ENCODE peak calls at places on chromosomes 4 and X, in four cellular contexts. D, N, Q and L are unnamed samples.

GRCh38 chr4:110472583-110473329 is 3.2 kb upstream of the ENPEP start:
- DNase-seq in D (no peak), Q (no peak), N (no peak), L (no peak)

GRCh38 chr4:129583868-129584267 is 487.9 kb downstream of the C4orf33 start:
- DNase-seq in D (no peak), Q (no peak), N (peak), L (no peak)

GRCh38 chrX:10579018-10579752 is 41.2 kb downstream of the MID1 start:
- DNase-seq in N (peak), Q (no peak), D (no peak), L (no peak)

GRCh38 chr4:4781936-4782754 is 77.3 kb upstream of the MSX1 start:
- DNase-seq in Q (no peak), D (no peak), N (peak), L (no peak)

GRCh38 chr4:156312261-156312847 is 358.7 kb upstream of the CTSO start:
- DNase-seq in D (peak), N (peak), Q (no peak), L (no peak)

GRCh38 chr4:158970786-158971185 is 132.1 kb upstream of the RAPGEF2 start:
- DNase-seq in N (no peak), Q (no peak), D (no peak), L (no peak)

GRCh38 chr4:68518889-68519288 is 57.2 kb downstream of the UGT2B17 start:
- DNase-seq in Q (no peak), D (no peak), N (no peak), L (no peak)

GRCh38 chrX:85196319-85196718 is 47.3 kb downstream of the SATL1 start:
- DNase-seq in Q (no peak), N (no peak), D (no peak), L (no peak)

GRCh38 chr4:152734699-152735050 is 44.9 kb downstream of the TIGD4 start:
- DNase-seq in N (no peak), Q (no peak), D (no peak), L (no peak)

GRCh38 chr4:71595576-71596108 is 188.2 kb downstream of the GC start:
- DNase-seq in Q (no peak), D (no peak), N (no peak), L (no peak)

GRCh38 chrX:24515447-24515846 is 50.4 kb downstream of the PDK3 start:
- DNase-seq in N (peak), D (no peak), Q (no peak), L (no peak)

GRCh38 chrX:115957862-115958490 is 212.6 kb upstream of the AGTR2 start:
- DNase-seq in D (no peak), N (no peak), Q (no peak), L (no peak)

GRCh38 chr4:103425406-103425805 is 227.3 kb upstream of the CENPE start:
- DNase-seq in N (no peak), Q (no peak), D (no peak), L (no peak)

GRCh38 chr4:103423261-103423660 is 225.1 kb upstream of the CENPE start:
- DNase-seq in Q (no peak), N (no peak), D (no peak), L (no peak)

GRCh38 chr4:103424853-103425252 is 226.7 kb upstream of the CENPE start:
- DNase-seq in Q (no peak), D (no peak), N (peak), L (no peak)

DNA sequence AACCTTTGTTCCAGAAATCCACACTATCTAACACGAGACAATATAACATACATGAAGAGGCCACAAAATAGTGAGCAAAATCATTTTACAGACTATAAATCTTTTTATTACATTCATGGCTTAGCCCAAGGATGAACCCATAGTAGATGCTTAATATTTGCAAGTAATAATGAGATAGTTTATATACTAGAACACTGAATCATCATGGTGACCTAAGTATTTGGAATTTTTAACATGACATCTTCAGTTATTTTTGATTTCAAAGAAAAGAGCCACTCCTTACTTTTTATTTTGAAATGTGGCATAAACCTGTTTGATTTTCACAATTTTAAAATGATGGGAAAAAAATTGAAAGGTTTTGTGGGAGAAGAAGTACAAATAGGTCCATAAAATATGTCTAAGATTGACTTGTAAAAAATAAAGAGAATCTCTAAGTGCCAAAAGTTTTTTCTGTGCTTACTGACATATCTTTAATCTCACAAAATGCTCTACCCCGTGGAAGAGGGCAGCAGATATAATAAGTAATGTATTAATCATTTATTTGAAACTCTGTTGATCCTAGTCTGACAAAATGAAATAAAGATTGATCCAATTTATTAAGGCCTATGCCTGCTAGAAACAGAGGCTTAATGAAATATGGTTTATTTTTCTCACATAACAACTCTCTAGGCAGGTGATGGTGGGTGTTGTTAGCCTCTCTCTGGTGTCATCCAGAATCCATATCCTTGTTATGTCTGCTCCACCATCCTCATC is 224.5 kb upstream of the CENPE start:
- DNase-seq in D (no peak), Q (no peak), N (no peak), L (no peak)
- TF ChIP-seq CTCF in D (no peak), Q (no peak), N (no peak), L (no peak)

GRCh38 chrX:150408007-150408406 is 44.9 kb downstream of the MAMLD1 start:
- DNase-seq in Q (no peak), N (no peak), D (no peak), L (no peak)

GRCh38 chrX:150405006-150405405 is 41.9 kb downstream of the MAMLD1 start:
- DNase-seq in Q (no peak), D (no peak), N (no peak), L (no peak)

GRCh38 chrX:150406559-150406958 is 43.4 kb downstream of the MAMLD1 start:
- DNase-seq in D (no peak), N (no peak), Q (no peak), L (no peak)

GRCh38 chrX:150408561-150408960 is 45.4 kb downstream of the MAMLD1 start:
- DNase-seq in N (peak), D (no peak), Q (no peak), L (no peak)

DNA sequence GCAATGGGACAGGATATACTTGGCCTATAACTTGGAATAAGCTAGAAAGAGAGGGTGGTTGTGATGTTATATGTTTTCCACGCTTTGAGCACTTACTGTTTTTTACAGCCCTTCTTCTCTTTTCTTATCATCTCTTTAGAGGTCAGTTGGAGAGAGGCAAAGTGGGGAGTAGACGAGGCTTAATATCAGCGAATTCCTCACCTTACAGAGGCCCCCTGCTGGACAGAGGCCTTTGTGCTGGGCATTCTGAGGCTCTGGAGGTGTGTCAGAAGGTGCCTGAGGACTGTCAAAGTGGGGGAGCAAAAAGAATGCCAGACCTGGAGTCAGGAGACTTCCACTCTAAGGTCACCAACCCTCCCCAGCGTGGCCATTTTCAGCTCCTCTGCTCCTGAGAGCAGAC is 42.5 kb downstream of the MAMLD1 start:
- DNase-seq in D (no peak), N (no peak), Q (peak), L (no peak)
- TF ChIP-seq CTCF in D (peak), N (peak), Q (no peak), L (peak)

DNA sequence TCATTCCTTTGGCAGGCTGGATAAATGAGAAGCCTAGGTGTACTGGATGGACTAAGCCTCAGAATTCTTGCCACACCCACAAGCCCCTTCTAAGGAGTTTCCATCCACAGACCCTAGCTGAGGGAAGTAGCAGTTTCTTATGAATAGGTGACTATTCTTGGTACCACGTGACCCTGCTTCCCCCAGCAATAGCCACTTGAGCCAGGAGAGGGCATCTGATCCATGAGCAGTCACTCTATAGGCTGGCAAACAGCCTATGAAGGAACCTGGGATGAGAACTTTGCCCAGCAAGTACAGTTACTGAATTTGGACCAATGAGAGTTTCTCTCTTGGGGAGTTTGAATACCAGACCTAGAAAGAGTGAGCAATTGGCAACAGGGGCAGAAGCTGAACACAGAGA is 84.0 kb downstream of the RTL9 start:
- DNase-seq in Q (peak), D (peak), N (peak), L (peak)
- TF ChIP-seq CTCF in Q (peak), D (peak), N (peak), L (peak)

DNA sequence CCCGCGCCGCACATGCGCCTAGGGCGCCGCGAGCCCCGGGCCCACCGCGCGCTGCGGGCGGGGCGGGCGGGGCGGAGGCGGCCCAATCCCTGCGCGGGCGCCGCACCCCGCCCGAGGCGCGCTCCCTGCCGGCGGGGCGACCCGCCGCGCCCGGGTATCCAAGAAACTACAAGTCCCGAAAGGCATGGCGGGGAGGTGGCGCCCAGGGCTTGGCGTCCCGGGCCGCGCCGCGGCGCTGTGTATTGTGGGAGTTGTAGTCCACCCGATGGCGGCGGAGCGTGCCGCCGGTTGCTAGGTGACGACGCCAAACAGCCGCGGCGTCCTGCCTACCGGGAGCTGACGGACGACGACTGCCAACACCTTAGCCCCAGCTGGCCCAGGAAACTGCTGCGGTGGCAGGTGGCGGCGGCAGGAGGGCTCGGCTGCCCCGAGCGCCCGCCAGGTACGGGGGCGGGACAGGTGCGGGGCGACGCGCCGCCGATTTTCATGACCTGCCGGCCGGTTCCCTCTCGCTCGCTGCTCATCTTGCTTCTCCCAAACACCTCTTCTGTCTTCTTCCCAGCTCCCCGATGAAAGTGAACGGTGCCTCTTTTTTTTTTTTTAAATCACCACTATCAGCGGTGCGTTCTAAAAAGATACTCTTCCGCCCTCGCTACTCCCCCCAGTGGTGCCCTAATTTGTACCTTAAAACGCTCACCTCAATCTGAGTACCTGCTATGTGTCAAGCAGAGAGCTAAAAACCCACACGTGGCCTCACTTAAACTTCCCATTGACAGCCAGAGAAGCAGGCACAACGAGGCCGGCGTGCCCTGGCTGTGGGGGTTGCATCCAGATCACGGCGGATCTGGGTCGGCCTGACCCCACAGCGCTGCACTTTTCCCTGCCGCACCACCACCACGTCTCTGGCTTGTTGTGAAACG is at the start of gene CFAP99:
- DNase-seq in Q (peak), D (peak), N (peak), L (peak)
- TF ChIP-seq CTCF in Q (no peak), D (peak), N (peak), L (peak)

GRCh38 chrX:105703876-105704275 is 118.5 kb upstream of the NRK start:
- DNase-seq in N (no peak), D (no peak), Q (no peak), L (no peak)

GRCh38 chrX:105706041-105706440 is 116.3 kb upstream of the NRK start:
- DNase-seq in D (no peak), Q (no peak), N (peak), L (no peak)

GRCh38 chrX:105700316-105700715 is 122.0 kb upstream of the NRK start:
- DNase-seq in N (no peak), Q (no peak), D (no peak), L (no peak)

GRCh38 chrX:105698386-105698785 is 124.0 kb upstream of the NRK start:
- DNase-seq in N (no peak), Q (no peak), D (no peak), L (no peak)

DNA sequence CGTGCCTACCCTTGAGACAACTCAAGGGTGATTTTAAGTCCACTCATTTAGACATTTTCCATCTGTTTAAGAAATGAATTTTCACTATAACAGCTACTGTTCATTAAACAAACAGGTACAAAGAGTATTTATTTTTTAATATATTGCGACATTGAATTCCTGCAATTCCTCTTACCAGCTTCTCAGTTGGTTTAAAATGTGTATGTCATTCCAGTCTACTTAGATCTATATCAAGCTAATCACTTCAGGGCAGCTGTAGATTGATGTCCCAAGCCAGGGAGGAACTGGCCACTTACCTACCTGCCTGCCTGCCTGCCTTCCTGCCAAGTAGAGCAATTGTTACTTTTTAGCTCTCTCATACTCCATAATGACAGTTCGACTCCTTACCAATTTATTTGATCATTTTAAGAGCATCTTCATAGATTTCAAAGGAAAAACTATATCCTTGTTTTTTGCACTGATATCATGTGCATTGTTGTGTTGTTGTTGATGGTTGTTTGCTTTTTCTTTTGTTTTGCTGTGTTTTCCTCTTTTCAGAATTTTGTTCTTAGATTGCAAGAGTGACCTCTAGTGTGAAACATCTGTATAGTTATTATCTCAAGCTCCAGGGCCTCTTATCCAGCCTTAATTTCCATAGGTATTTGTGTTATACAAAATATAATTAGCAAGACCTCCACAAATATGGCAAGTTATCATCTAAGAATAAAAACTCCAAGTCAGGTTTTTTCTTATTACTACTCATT is 120.9 kb upstream of the NRK start:
- DNase-seq in D (no peak), N (peak), Q (no peak), L (no peak)
- TF ChIP-seq CTCF in D (no peak), N (peak), Q (no peak), L (no peak)

GRCh38 chrX:97666890-97667289 is 783.2 kb downstream of the RPA4 start:
- DNase-seq in N (no peak), Q (no peak), D (no peak), L (no peak)
- TF ChIP-seq CTCF in N (no peak), Q (no peak), D (no peak), L (no peak)

DNA sequence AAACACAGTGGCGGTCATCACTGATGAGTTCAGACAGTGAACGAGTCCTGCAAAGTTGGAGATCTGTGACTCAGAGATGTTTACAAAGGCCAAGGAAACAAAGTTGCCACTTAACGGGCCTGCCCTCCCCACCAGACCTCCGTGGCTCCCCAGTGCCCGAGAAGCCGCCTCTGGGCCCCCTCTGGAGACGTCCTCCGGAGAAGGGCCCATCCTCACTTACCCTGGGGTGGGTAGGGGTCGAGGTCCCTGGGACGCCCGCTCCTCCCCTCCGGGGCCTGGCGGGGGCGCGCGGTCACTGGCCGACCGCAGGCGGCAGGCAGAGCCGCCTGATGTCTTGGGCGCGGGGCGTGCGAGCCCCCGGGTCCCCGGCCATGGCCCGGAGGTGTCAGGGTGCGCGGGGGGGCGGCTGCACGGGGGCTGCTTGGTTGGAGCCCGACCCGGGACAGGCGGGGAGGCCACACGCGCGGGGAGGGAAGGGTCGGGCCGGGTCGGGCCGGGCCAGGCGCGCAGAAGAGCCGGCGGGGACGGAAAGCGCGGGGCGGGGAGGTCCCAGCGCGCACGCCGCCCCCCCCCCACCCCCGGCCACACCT is 590 bp downstream of the DHRSX start:
- DNase-seq in N (peak), D (peak), Q (peak), L (no peak)
- TF ChIP-seq CTCF in N (no peak), D (peak), Q (no peak), L (peak)

GRCh38 chrX:106397788-106398538 is 213.8 kb upstream of the RADX start:
- DNase-seq in N (peak), D (no peak), Q (no peak), L (no peak)
- TF ChIP-seq CTCF in N (peak), D (no peak), Q (no peak), L (peak)

GRCh38 chrX:132214518-132214917 is 4.7 kb downstream of the RAP2C start:
- DNase-seq in N (no peak), Q (no peak), D (no peak), L (no peak)
- TF ChIP-seq CTCF in N (no peak), Q (no peak), D (no peak), L (no peak)

GRCh38 chr4:124515591-124515990 is 196.9 kb downstream of the ANKRD50 start:
- DNase-seq in N (no peak), D (no peak), Q (no peak), L (no peak)
- TF ChIP-seq CTCF in N (no peak), D (no peak), Q (no peak), L (no peak)